ENCODE peak calls at places on chromosomes 2 and 18, in seven cellular contexts. I is neuronal stem cell, R is H1, L is IMR-90, S is trophoblast cell, U is H9, K is mesenchymal stem cell. C is an unnamed sample.

GRCh38 chr2:162072976-162073775 is 839 bp downstream of the DPP4 start:
- DNase-seq in U (no peak), S (no peak), I (no peak), K (peak), R (no peak), L (peak), C (peak)

GRCh38 chr2:5440147-5440546 is 252.0 kb upstream of the SOX11 start:
- DNase-seq in U (no peak), L (no peak), K (no peak), S (no peak), R (no peak), I (no peak), C (no peak)

GRCh38 chr2:79393806-79394484 is 118.9 kb upstream of the CTNNA2 start:
- DNase-seq in R (no peak), L (no peak), I (peak), U (peak), S (peak), K (peak), C (peak)

GRCh38 chr2:80086831-80087230 is 217.7 kb downstream of the LRRTM1 start:
- DNase-seq in I (no peak), L (peak), S (no peak), U (no peak), K (peak), R (no peak), C (peak)

GRCh38 chr18:46793565-46793964 is 36.7 kb upstream of the ST8SIA5 start:
- DNase-seq in S (no peak), I (no peak), R (no peak), U (peak), L (no peak), K (no peak), C (peak)

GRCh38 chr2:110810404-110810803 is 78.0 kb downstream of the ACOXL start:
- DNase-seq in S (no peak), R (no peak), I (no peak), K (no peak), L (no peak), U (no peak), C (no peak)

GRCh38 chr2:68466361-68466777 is 725 bp downstream of the FBXO48 start:
- DNase-seq in I (no peak), R (no peak), S (peak), L (peak), U (no peak), K (peak), C (peak)

GRCh38 chr2:241965931-241966412 is 96.4 kb downstream of the RTP5 start:
- DNase-seq in L (peak), U (peak), K (peak), R (no peak), I (peak), S (peak), C (peak)

GRCh38 chr18:45102863-45103262 is 422.2 kb downstream of the SETBP1 start:
- DNase-seq in I (no peak), L (no peak), K (no peak), R (no peak), U (peak), S (no peak), C (peak)

GRCh38 chr2:132859550-132859949 is 189.5 kb upstream of the LYPD1 start:
- DNase-seq in U (no peak), R (no peak), L (no peak), S (no peak), I (no peak), K (no peak), C (no peak)

GRCh38 chr2:215940645-215941184 is 72.6 kb downstream of the MREG start:
- DNase-seq in K (no peak), S (no peak), U (no peak), I (no peak), L (no peak), R (no peak), C (no peak)

GRCh38 chr2:31083204-31083993 is 54.8 kb downstream of the GALNT14 start:
- DNase-seq in S (no peak), R (no peak), I (no peak), K (no peak), L (no peak), U (no peak), C (no peak)

GRCh38 chr2:64128943-64129391 is 15.3 kb downstream of the PELI1 start:
- DNase-seq in L (peak), S (no peak), R (no peak), U (no peak), K (no peak), I (no peak), C (no peak)

GRCh38 chr2:109125595-109126500 is 3.2 kb upstream of the SH3RF3 start:
- DNase-seq in U (no peak), K (peak), L (peak), I (no peak), R (no peak), S (no peak), C (peak)

GRCh38 chr2:223051580-223052375 is at the start of gene KCNE4:
- DNase-seq in U (no peak), I (no peak), K (peak), S (no peak), L (peak), R (no peak), C (no peak)

GRCh38 chr2:201779996-201780673 is 598 bp downstream of the ALS2 start:
- DNase-seq in U (no peak), I (no peak), S (no peak), R (no peak), K (peak), L (no peak), C (no peak)

GRCh38 chr2:26712486-26713465 is 20.3 kb downstream of the KCNK3 start:
- DNase-seq in S (no peak), U (no peak), I (no peak), R (no peak), K (no peak), L (no peak), C (no peak)

GRCh38 chr2:113157897-113158753 is 15.6 kb upstream of the PSD4 start:
- DNase-seq in K (no peak), U (no peak), L (peak), R (no peak), I (no peak), S (peak), C (no peak)

GRCh38 chr2:240426797-240427721 is 8.4 kb upstream of the GPC1 start:
- DNase-seq in S (peak), R (no peak), I (no peak), L (peak), U (peak), K (peak), C (no peak)

GRCh38 chr2:20106746-20107145 is 55.3 kb upstream of the LAPTM4A start:
- DNase-seq in I (peak), R (peak), L (no peak), U (peak), K (no peak), S (no peak), C (peak)

GRCh38 chr2:202035089-202035940 is 1.7 kb downstream of the FZD7 start:
- DNase-seq in K (peak), L (peak), S (no peak), I (peak), U (peak), R (no peak), C (peak)

DNA sequence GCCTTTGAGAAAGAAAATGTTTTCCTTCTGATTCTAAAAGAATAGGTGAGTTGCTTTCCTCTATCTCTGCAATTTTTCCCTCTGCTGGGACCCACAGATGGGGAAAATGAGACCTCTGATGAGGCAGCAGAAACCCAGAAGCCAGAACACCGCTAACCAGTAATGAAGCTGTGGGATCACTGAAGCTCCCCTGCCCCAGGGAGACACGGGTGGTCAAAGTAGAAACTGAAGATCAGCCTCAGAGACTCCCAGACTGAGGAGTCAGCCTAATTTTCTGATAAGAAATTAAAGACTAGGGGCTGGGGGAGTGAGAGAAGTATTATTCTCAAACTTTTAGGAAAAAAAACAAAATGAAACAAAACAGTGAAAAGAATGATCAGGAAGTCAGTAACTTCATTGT is 30.1 kb downstream of the CD8B start:
- DNase-seq in K (no peak), U (no peak), L (no peak), R (no peak), S (no peak), I (no peak), C (no peak)
- H3K18ac ChIP-seq in K (no peak), U (no peak), L (no peak), R (no peak), S (no peak), I (no peak), C (no peak)

GRCh38 chr18:5943514-5943913 is 48.2 kb upstream of the TMEM200C start:
- DNase-seq in I (no peak), K (no peak), S (no peak), R (no peak), L (peak), U (no peak), C (no peak)

GRCh38 chr18:5937086-5937485 is 41.8 kb upstream of the TMEM200C start:
- DNase-seq in S (no peak), I (no peak), K (no peak), R (no peak), L (no peak), U (no peak), C (no peak)

GRCh38 chr18:5939801-5940667 is 44.7 kb upstream of the TMEM200C start:
- DNase-seq in I (no peak), L (no peak), S (no peak), R (no peak), K (no peak), U (no peak), C (no peak)

GRCh38 chr18:5941869-5942268 is 46.5 kb upstream of the TMEM200C start:
- DNase-seq in I (peak), S (no peak), U (peak), L (no peak), K (no peak), R (no peak), C (peak)

GRCh38 chr18:5937795-5938194 is 42.5 kb upstream of the TMEM200C start:
- DNase-seq in L (no peak), U (no peak), S (no peak), R (no peak), I (no peak), K (no peak), C (no peak)
- H4K8ac ChIP-seq in L (no peak), U (no peak), S (no peak), R (no peak), I (no peak), K (no peak), C (no peak)

GRCh38 chr2:84902526-84902925 is 2.9 kb upstream of the TMSB10 start:
- DNase-seq in I (no peak), U (no peak), K (no peak), S (no peak), L (no peak), R (no peak), C (no peak)
- H2BK5ac ChIP-seq in I (no peak), U (no peak), K (no peak), S (no peak), L (no peak), R (no peak), C (no peak)

GRCh38 chr18:43170586-43170985 is 55.1 kb upstream of the RIT2 start:
- DNase-seq in I (no peak), R (no peak), L (no peak), K (no peak), S (no peak), U (peak), C (peak)
- H3K18ac ChIP-seq in I (no peak), R (no peak), L (no peak), K (no peak), S (no peak), U (no peak), C (no peak)

GRCh38 chr18:5646739-5647138 is 102.9 kb upstream of the EPB41L3 start:
- DNase-seq in L (no peak), I (no peak), R (no peak), S (no peak), U (no peak), K (no peak), C (peak)
- H4K8ac ChIP-seq in L (no peak), I (no peak), R (no peak), S (no peak), U (no peak), K (no peak), C (no peak)

DNA sequence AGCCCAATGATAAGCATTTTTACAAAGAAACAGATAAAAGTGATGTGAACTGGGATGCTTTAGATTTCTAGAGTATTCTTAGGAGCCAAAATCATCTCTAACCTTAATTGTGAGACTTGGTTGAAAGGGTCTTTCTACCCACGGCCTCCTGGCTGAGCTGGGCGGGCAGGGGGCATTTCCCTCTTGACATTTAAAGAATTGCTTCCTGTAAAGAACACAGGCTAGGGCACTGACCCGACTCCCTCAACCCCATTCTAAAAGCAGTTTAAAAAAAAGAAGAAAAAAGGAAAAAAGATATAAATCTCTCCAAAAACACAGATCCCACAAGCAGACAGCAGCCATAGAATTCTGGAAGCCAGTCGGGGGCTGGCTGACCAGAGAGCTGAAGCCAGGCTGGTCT is 188.7 kb downstream of the HDAC4 start:
- DNase-seq in K (no peak), L (no peak), U (no peak), S (no peak), R (no peak), I (no peak), C (no peak)
- H2BK5ac ChIP-seq in K (no peak), L (no peak), U (no peak), S (no peak), R (no peak), I (no peak), C (no peak)

DNA sequence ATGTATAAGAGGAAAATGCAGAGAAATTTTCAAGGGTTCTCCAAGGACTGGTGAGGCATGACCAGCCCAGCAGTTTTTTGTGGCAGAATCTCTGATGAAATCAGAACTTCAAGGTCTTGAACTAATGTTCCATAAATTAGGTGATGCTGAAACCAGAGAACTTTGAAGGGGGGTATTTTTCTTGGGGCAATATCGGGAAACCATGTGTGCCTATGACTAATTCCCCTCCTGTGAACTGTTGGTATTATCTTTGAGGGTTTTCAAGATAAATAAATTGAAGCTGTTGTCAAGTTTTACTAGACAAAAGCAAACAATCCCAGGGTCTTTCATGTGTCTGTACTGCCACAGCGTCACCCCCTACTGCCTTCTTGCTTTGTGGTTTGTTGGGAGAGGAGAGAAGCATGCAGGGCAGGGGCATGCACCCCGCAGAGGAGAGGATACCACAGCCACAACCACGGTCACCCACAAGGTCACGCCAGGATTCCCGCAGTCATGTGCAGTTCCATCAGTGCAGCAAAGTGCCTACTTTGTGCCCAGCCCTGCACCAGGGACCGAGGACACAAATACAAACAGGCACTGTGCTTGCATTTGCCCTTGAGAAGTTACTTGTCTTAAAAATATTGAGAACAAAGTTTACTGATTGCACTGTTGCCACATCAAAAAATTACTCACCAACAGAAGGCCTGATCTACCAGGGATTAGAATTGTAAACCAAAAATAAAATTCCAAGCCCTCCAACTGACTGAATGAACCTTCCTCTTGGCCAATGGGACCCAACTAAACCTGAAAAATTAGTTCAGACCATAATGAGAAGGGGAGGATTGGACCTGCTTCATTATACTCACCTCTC is 413.3 kb upstream of the TRIB2 start:
- DNase-seq in I (no peak), U (no peak), R (no peak), L (peak), K (peak), S (no peak), C (no peak)
- H3K18ac ChIP-seq in I (no peak), U (no peak), R (no peak), L (peak), K (peak), S (no peak), C (no peak)